ENCODE peak calls at places on chromosomes 6 and 20, in seven cellular contexts. Z, E, P, M, X, R and N are unnamed samples.
A peak's percentile ranks its signal among the peaks of the same experiment; 100 is the strongest.

GRCh38 chr20:44407402-44408184 is 52.1 kb downstream of the HNF4A start:
- DNase-seq in X (no peak), E (peak; percentile 88), Z (no peak), P (peak; percentile 14), R (no peak), M (peak; percentile 76), N (no peak)

GRCh38 chr6:75281643-75282042 is 2.9 kb downstream of the TMEM30A start:
- DNase-seq in X (no peak), Z (no peak), P (no peak), E (no peak), M (no peak), R (no peak), N (no peak)

GRCh38 chr6:157520986-157521664 is 140.1 kb downstream of the ZDHHC14 start:
- DNase-seq in X (no peak), M (no peak), R (no peak), E (no peak), Z (no peak), P (no peak), N (no peak)

GRCh38 chr20:829531-829930 is 4.0 kb upstream of the FAM110A start:
- DNase-seq in Z (no peak), X (no peak), M (no peak), P (peak; percentile 17), R (no peak), E (no peak), N (no peak)

GRCh38 chr20:17828598-17829144 is 128.9 kb downstream of the BANF2 start:
- DNase-seq in R (no peak), P (no peak), E (no peak), Z (no peak), X (no peak), M (no peak), N (no peak)

GRCh38 chr6:47502920-47503319 is 25.3 kb downstream of the CD2AP start:
- DNase-seq in Z (no peak), P (no peak), X (no peak), E (no peak), R (no peak), M (no peak), N (no peak)

GRCh38 chr6:111685506-111685905 is 79.8 kb upstream of the TRAF3IP2 start:
- DNase-seq in P (no peak), M (no peak), Z (no peak), E (no peak), R (no peak), X (no peak), N (no peak)

GRCh38 chr20:48205281-48205782 is 420.1 kb upstream of the SULF2 start:
- DNase-seq in X (no peak), Z (no peak), M (no peak), R (no peak), P (no peak), E (no peak), N (no peak)

GRCh38 chr6:112037783-112038216 is 16.1 kb upstream of the CCN6 start:
- DNase-seq in Z (peak; percentile 48), P (peak; percentile 90), X (no peak), M (peak; percentile 71), R (no peak), E (no peak), N (peak; percentile 87)

GRCh38 chr20:46151936-46152335 is 33.8 kb downstream of the CD40 start:
- DNase-seq in X (peak; percentile 45), Z (no peak), E (peak; percentile 79), R (no peak), P (no peak), M (no peak), N (no peak)

GRCh38 chr20:50295762-50296449 is 105.3 kb downstream of the CEBPB start:
- DNase-seq in X (no peak), M (peak; percentile 32), E (no peak), P (no peak), Z (no peak), R (no peak), N (peak; percentile 40)

GRCh38 chr6:48691420-48691819 is 580.4 kb upstream of the PTCHD4 start:
- DNase-seq in M (no peak), P (no peak), X (no peak), R (no peak), Z (no peak), E (no peak), N (no peak)

DNA sequence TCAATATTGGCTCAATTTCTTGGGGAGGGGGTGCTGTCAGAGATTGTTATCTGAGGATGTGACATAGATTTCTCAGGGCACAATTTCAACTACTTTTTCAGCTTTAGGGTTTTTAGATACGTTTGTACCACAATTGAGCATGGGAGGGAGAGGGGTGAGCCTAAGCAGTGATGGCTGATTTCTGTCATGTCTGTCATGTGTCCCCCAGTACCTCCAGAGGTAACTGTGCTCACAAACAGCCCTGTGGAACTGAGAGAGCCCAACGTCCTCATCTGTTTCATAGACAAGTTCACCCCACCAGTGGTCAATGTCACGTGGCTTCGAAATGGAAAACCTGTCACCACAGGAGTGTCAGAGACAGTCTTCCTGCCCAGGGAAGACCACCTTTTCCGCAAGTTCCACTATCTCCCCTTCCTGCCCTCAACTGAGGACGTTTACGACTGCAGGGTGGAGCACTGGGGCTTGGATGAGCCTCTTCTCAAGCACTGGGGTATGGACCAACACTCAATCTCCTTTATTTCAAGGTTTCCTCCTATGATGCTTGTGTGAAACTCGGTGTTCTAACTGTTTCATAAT is 3.4 kb downstream of the HLA-DRA start:
- DNase-seq in R (no peak), X (no peak), E (no peak), Z (no peak), P (no peak), M (no peak), N (no peak)
- H3K4me3 ChIP-seq in R (no peak overlapping the region), X (no peak overlapping the region), E (no peak overlapping the region), Z (no peak overlapping the region), P (no peak overlapping the region), M (no peak overlapping the region), N (no peak overlapping the region)

GRCh38 chr6:27133281-27134227 is 113.9 kb upstream of the PRSS16 start:
- DNase-seq in M (peak; percentile 64), R (peak; percentile 47), Z (peak; percentile 38), X (peak; percentile 51), E (no peak), P (peak; percentile 78), N (peak; percentile 31)

GRCh38 chr6:27129917-27130316 is 117.6 kb upstream of the PRSS16 start:
- DNase-seq in E (no peak), P (no peak), X (no peak), R (no peak), Z (no peak), M (no peak), N (no peak)

GRCh38 chr6:27135087-27135657 is 112.3 kb upstream of the PRSS16 start:
- DNase-seq in X (no peak), E (no peak), M (no peak), Z (no peak), R (no peak), P (no peak), N (no peak)

GRCh38 chr6:27130668-27131428 is 116.7 kb upstream of the PRSS16 start:
- DNase-seq in X (no peak), R (no peak), P (no peak), M (no peak), E (no peak), Z (no peak), N (no peak)

DNA sequence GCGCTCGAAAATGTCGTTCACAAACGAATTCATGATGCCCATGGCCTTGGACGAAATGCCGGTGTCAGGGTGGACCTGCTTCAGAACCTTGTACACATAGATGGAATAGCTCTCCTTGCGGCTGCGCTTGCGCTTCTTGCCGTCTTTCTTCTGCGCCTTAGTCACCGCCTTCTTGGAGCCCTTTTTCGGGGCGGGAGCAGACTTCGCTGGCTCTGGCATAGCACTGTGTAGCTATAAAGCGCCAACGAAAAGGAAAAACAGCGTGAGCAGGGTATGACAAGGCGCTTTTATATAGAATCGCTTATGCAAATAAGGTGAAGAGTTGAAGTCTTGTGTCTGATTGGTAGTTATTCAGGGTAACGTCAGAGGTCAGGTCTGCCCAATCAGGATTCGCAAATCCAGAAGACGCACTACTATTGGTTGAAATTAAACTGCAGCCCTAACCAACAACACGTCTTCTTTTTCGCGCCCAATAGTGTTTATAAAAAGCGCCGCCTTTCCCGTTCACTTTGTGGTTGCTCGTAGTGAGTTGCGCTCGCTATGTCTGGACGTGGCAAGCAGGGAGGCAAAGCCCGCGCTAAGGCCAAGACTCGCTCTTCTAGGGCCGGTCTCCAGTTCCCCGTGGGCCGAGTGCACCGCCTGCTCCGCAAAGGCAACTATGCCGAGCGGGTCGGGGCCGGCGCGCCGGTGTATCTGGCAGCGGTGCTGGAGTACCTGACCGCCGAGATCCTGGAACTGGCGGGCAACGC is 114.8 kb upstream of the PRSS16 start:
- DNase-seq in Z (peak; percentile 97), X (peak; percentile 90), E (peak; percentile 95), R (peak; percentile 80), P (peak; percentile 100), M (peak; percentile 88), N (peak; percentile 84)
- TF ChIP-seq POLR2A in Z (peak; percentile 63), X (peak; percentile 82), E (peak; percentile 100), R (peak; percentile 68), P (peak; percentile 99), M (peak; percentile 96), N (peak; percentile 77)

GRCh38 chr6:107637316-107637715 is 147.4 kb downstream of the SOBP start:
- DNase-seq in E (no peak), P (no peak), R (no peak), Z (no peak), X (no peak), M (no peak), N (no peak)

GRCh38 chr6:107633680-107634141 is 143.8 kb downstream of the SOBP start:
- DNase-seq in E (no peak), Z (no peak), P (no peak), X (no peak), M (no peak), R (no peak), N (no peak)

GRCh38 chr6:107636486-107636885 is 146.6 kb downstream of the SOBP start:
- DNase-seq in P (no peak), E (peak; percentile 19), X (no peak), R (no peak), Z (no peak), M (no peak), N (no peak)

GRCh38 chr6:107634147-107635057 is 144.5 kb downstream of the SOBP start:
- DNase-seq in P (no peak), X (no peak), M (no peak), R (peak; percentile 46), Z (no peak), E (no peak), N (no peak)

DNA sequence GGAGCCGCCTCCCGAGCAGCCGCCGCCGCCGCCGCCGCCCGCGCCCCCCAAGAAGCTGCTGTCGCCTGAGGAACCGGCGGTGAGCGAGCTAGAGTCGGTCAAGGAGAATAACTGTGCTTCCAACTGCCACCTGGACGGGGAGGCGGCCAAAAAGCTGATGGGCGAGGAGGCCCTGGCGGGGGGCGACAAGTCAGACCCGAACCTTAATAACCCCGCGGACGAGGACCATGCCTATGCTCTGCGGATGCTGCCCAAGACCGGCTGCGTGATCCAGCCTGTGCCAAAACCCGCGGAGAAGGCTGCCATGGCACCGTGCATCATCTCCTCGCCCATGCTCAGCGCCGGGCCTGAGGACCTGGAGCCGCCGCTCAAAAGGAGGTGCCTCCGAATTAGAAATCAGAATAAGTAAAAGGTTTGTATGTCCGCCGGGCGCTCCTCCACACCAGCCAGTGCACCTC is 145.2 kb downstream of the SOBP start:
- DNase-seq in P (no peak), E (no peak), X (no peak), M (no peak), Z (no peak), R (no peak), N (no peak)
- H3K4me3 ChIP-seq in P (no peak overlapping the region), E (no peak overlapping the region), X (no peak overlapping the region), M (no peak overlapping the region), Z (peak overlapping the region; percentile 61), R (peak overlapping the region; percentile 6), N (no peak overlapping the region)

DNA sequence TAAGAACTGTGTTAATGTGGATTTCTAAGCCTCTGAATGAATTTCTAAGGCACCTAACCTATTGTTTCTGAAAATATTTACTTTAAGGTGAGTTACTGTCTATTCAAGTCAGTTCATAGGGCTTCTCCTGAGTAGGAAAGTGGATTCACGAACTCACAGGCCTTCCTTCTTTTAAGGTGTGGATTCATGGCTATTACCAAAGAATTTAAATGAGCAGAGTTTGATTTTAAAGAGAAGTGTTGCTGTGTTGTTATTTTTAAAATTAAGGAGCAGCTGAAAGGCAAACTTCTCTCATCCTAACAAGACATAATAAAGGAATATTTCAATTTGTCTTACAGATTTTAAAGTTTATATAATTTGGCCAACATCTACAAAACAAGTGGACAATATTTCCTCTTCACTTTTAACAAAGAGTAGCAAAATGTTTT is 436 bp upstream of the TSPYL4 start:
- DNase-seq in P (no peak), E (no peak), R (no peak), X (no peak), Z (no peak), M (no peak), N (no peak)
- TF ChIP-seq POLR2A in P (no peak), E (no peak), R (no peak), X (no peak), Z (no peak), M (no peak), N (peak; percentile 36)